ENCODE peak calls at places on chromosomes 2 and 18, in eight cellular contexts. One of them, this sample, is unnamed. For H3K4me1, the result is how much of the 10 kb centered on the place peaks cover.

GRCh38 chr2:217916504-217917254 is 86.1 kb downstream of the TNS1 start:
- DNase-seq in endodermal cell: no peak
- DNase-seq in IMR-90: no peak
- DNase-seq in mammary epithelial cell: no peak
- DNase-seq in mesendoderm: no peak
- DNase-seq in neuronal stem cell: no peak
- DNase-seq in fibroblast of lung: no peak
- DNase-seq in neural progenitor cell: no peak
- DNase-seq in this sample: no peak

GRCh38 chr2:172213116-172213515 is 110.4 kb upstream of the DLX2 start:
- DNase-seq in fibroblast of lung: no peak
- DNase-seq in endodermal cell: no peak
- DNase-seq in IMR-90: no peak
- DNase-seq in mesendoderm: no peak
- DNase-seq in neural progenitor cell: no peak
- DNase-seq in neuronal stem cell: no peak
- DNase-seq in mammary epithelial cell: no peak
- DNase-seq in this sample: no peak

GRCh38 chr2:152585830-152586484 is 131.3 kb downstream of the PRPF40A start:
- DNase-seq in fibroblast of lung: peak
- DNase-seq in mesendoderm: no peak
- DNase-seq in mammary epithelial cell: peak
- DNase-seq in IMR-90: peak
- DNase-seq in neuronal stem cell: no peak
- DNase-seq in neural progenitor cell: no peak
- DNase-seq in endodermal cell: no peak
- DNase-seq in this sample: peak

GRCh38 chr18:49340446-49340845 is 120.0 kb downstream of the DYM start:
- DNase-seq in endodermal cell: no peak
- DNase-seq in IMR-90: peak
- DNase-seq in mesendoderm: peak
- DNase-seq in neural progenitor cell: no peak
- DNase-seq in neuronal stem cell: no peak
- DNase-seq in fibroblast of lung: peak
- DNase-seq in mammary epithelial cell: peak
- DNase-seq in this sample: peak

GRCh38 chr2:65397122-65397521 is 35.3 kb downstream of the SPRED2 start:
- DNase-seq in neural progenitor cell: no peak
- DNase-seq in mesendoderm: no peak
- DNase-seq in neuronal stem cell: no peak
- DNase-seq in mammary epithelial cell: no peak
- DNase-seq in endodermal cell: no peak
- DNase-seq in IMR-90: peak
- DNase-seq in fibroblast of lung: peak
- DNase-seq in this sample: peak

GRCh38 chr2:191064590-191064989 is 50.6 kb upstream of the STAT1 start:
- DNase-seq in endodermal cell: no peak
- DNase-seq in IMR-90: no peak
- DNase-seq in mammary epithelial cell: no peak
- DNase-seq in mesendoderm: no peak
- DNase-seq in fibroblast of lung: no peak
- DNase-seq in neural progenitor cell: no peak
- DNase-seq in neuronal stem cell: no peak
- DNase-seq in this sample: no peak

GRCh38 chr2:242056026-242056425 is 186.5 kb downstream of the RTP5 start:
- DNase-seq in neural progenitor cell: no peak
- DNase-seq in mesendoderm: no peak
- DNase-seq in endodermal cell: no peak
- DNase-seq in mammary epithelial cell: no peak
- DNase-seq in neuronal stem cell: no peak
- DNase-seq in IMR-90: no peak
- DNase-seq in fibroblast of lung: no peak
- DNase-seq in this sample: no peak

GRCh38 chr2:196137271-196137670 is 34.1 kb downstream of the STK17B start:
- DNase-seq in neural progenitor cell: no peak
- DNase-seq in mammary epithelial cell: no peak
- DNase-seq in fibroblast of lung: peak
- DNase-seq in IMR-90: peak
- DNase-seq in mesendoderm: peak
- DNase-seq in endodermal cell: no peak
- DNase-seq in neuronal stem cell: no peak
- DNase-seq in this sample: no peak

GRCh38 chr18:63342206-63342605 is 22.6 kb upstream of the BCL2 start:
- DNase-seq in neural progenitor cell: peak
- DNase-seq in mesendoderm: peak
- DNase-seq in fibroblast of lung: peak
- DNase-seq in endodermal cell: peak
- DNase-seq in mammary epithelial cell: no peak
- DNase-seq in neuronal stem cell: no peak
- DNase-seq in IMR-90: peak
- DNase-seq in this sample: peak

GRCh38 chr2:8076453-8077284 is 605.2 kb upstream of the ID2 start:
- DNase-seq in neuronal stem cell: no peak
- DNase-seq in endodermal cell: no peak
- DNase-seq in fibroblast of lung: no peak
- DNase-seq in mammary epithelial cell: no peak
- DNase-seq in IMR-90: no peak
- DNase-seq in mesendoderm: no peak
- DNase-seq in neural progenitor cell: no peak
- DNase-seq in this sample: no peak

GRCh38 chr2:161415041-161415440 is 1.1 kb upstream of the TBR1 start:
- DNase-seq in mesendoderm: peak
- DNase-seq in neural progenitor cell: peak
- DNase-seq in fibroblast of lung: no peak
- DNase-seq in neuronal stem cell: peak
- DNase-seq in endodermal cell: peak
- DNase-seq in IMR-90: no peak
- DNase-seq in mammary epithelial cell: no peak
- DNase-seq in this sample: no peak

GRCh38 chr2:70684846-70685622 is 83.0 kb downstream of the ADD2 start:
- DNase-seq in mesendoderm: no peak
- DNase-seq in neural progenitor cell: no peak
- DNase-seq in IMR-90: no peak
- DNase-seq in mammary epithelial cell: no peak
- DNase-seq in fibroblast of lung: no peak
- DNase-seq in neuronal stem cell: no peak
- DNase-seq in endodermal cell: peak
- DNase-seq in this sample: no peak

GRCh38 chr2:227748079-227748478 is 2.4 kb downstream of the SCYGR8 start:
- DNase-seq in neuronal stem cell: no peak
- DNase-seq in endodermal cell: peak
- DNase-seq in IMR-90: no peak
- DNase-seq in mammary epithelial cell: no peak
- DNase-seq in neural progenitor cell: peak
- DNase-seq in fibroblast of lung: no peak
- DNase-seq in mesendoderm: peak
- DNase-seq in this sample: no peak

GRCh38 chr18:2932247-2933181 is 80.4 kb downstream of the LPIN2 start:
- DNase-seq in fibroblast of lung: peak
- DNase-seq in mesendoderm: peak
- DNase-seq in neuronal stem cell: peak
- DNase-seq in neural progenitor cell: peak
- DNase-seq in endodermal cell: peak
- DNase-seq in IMR-90: peak
- DNase-seq in mammary epithelial cell: peak
- DNase-seq in this sample: peak

GRCh38 chr2:160033732-160034392 is 28.6 kb downstream of the PLA2R1 start:
- DNase-seq in neuronal stem cell: no peak
- DNase-seq in neural progenitor cell: no peak
- DNase-seq in mammary epithelial cell: no peak
- DNase-seq in endodermal cell: no peak
- DNase-seq in IMR-90: peak
- DNase-seq in fibroblast of lung: peak
- DNase-seq in mesendoderm: no peak
- DNase-seq in this sample: peak

GRCh38 chr2:190507135-190507534 is 27.4 kb downstream of the NEMP2 start:
- DNase-seq in fibroblast of lung: no peak
- DNase-seq in endodermal cell: no peak
- DNase-seq in neuronal stem cell: no peak
- DNase-seq in neural progenitor cell: no peak
- DNase-seq in IMR-90: no peak
- DNase-seq in mammary epithelial cell: no peak
- DNase-seq in mesendoderm: no peak
- DNase-seq in this sample: no peak

GRCh38 chr2:37588316-37588777 is 83.1 kb downstream of the CDC42EP3 start:
- DNase-seq in mesendoderm: no peak
- DNase-seq in IMR-90: peak
- DNase-seq in endodermal cell: no peak
- DNase-seq in fibroblast of lung: peak
- DNase-seq in neural progenitor cell: no peak
- DNase-seq in neuronal stem cell: no peak
- DNase-seq in mammary epithelial cell: peak
- DNase-seq in this sample: no peak

GRCh38 chr2:195660265-195660890 is 3.4 kb downstream of the SLC39A10 start:
- DNase-seq in IMR-90: peak
- DNase-seq in neural progenitor cell: peak
- DNase-seq in fibroblast of lung: peak
- DNase-seq in mammary epithelial cell: peak
- DNase-seq in mesendoderm: peak
- DNase-seq in neuronal stem cell: peak
- DNase-seq in endodermal cell: peak
- DNase-seq in this sample: peak

GRCh38 chr18:50281972-50282520 is 723 bp upstream of the MBD1 start:
- DNase-seq in fibroblast of lung: no peak
- DNase-seq in mammary epithelial cell: no peak
- DNase-seq in IMR-90: no peak
- DNase-seq in neuronal stem cell: no peak
- DNase-seq in neural progenitor cell: no peak
- DNase-seq in endodermal cell: no peak
- DNase-seq in mesendoderm: no peak
- DNase-seq in this sample: no peak

DNA sequence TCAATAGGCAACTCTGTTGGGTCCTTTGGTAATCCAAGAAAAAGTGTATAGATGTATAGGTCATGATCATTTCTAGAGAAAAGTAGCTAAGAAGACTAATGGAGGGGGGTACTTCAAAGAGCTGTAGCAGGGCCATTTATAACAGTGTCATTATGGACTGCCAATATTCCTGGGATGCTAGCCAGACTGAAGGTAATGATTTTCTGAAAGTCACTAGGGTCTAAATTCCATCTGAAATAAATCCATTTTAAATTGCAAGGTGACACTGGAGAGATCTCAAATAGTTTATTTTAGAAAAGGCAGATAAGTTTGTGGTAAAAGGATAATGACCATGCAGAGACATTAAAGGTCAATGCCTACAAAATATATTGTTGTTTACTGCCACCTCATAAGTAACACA is 4.5 kb upstream of the SPC25 start:
- DNase-seq in endodermal cell: no peak
- DNase-seq in neural progenitor cell: no peak
- DNase-seq in neuronal stem cell: no peak
- DNase-seq in mammary epithelial cell: no peak
- DNase-seq in IMR-90: no peak
- DNase-seq in mesendoderm: no peak
- DNase-seq in fibroblast of lung: no peak
- DNase-seq in this sample: no peak
- H3K4me1 ChIP-seq in endodermal cell: under half
- H3K4me1 ChIP-seq in neural progenitor cell: under half
- H3K4me1 ChIP-seq in neuronal stem cell: under half
- H3K4me1 ChIP-seq in mammary epithelial cell: under half
- H3K4me1 ChIP-seq in IMR-90: under half
- H3K4me1 ChIP-seq in mesendoderm: under half
- H3K4me1 ChIP-seq in fibroblast of lung: under half
- H3K4me1 ChIP-seq in this sample: under half

GRCh38 chr18:37539236-37539635 is 26.4 kb downstream of the CELF4 start:
- DNase-seq in endodermal cell: no peak
- DNase-seq in neural progenitor cell: no peak
- DNase-seq in mesendoderm: peak
- DNase-seq in fibroblast of lung: no peak
- DNase-seq in mammary epithelial cell: no peak
- DNase-seq in neuronal stem cell: no peak
- DNase-seq in IMR-90: no peak
- DNase-seq in this sample: no peak
- H3K4me3 ChIP-seq in endodermal cell: no peak
- H3K4me3 ChIP-seq in neural progenitor cell: no peak
- H3K4me3 ChIP-seq in mesendoderm: no peak
- H3K4me3 ChIP-seq in fibroblast of lung: no peak
- H3K4me3 ChIP-seq in mammary epithelial cell: no peak
- H3K4me3 ChIP-seq in neuronal stem cell: peak
- H3K4me3 ChIP-seq in IMR-90: no peak
- H3K4me3 ChIP-seq in this sample: no peak

GRCh38 chr2:188599140-188599539 is 307.5 kb downstream of the GULP1 start:
- DNase-seq in IMR-90: peak
- DNase-seq in neural progenitor cell: no peak
- DNase-seq in mammary epithelial cell: no peak
- DNase-seq in fibroblast of lung: peak
- DNase-seq in endodermal cell: no peak
- DNase-seq in mesendoderm: no peak
- DNase-seq in neuronal stem cell: no peak
- DNase-seq in this sample: no peak

GRCh38 chr2:188598551-188598950 is 306.9 kb downstream of the GULP1 start:
- DNase-seq in IMR-90: no peak
- DNase-seq in mammary epithelial cell: no peak
- DNase-seq in fibroblast of lung: peak
- DNase-seq in endodermal cell: no peak
- DNase-seq in neuronal stem cell: no peak
- DNase-seq in neural progenitor cell: no peak
- DNase-seq in mesendoderm: no peak
- DNase-seq in this sample: no peak

GRCh38 chr2:188601927-188602326 is 310.3 kb downstream of the GULP1 start:
- DNase-seq in mammary epithelial cell: no peak
- DNase-seq in endodermal cell: no peak
- DNase-seq in fibroblast of lung: peak
- DNase-seq in mesendoderm: no peak
- DNase-seq in neural progenitor cell: no peak
- DNase-seq in neuronal stem cell: no peak
- DNase-seq in IMR-90: peak
- DNase-seq in this sample: no peak

GRCh38 chr2:188601391-188601790 is 309.7 kb downstream of the GULP1 start:
- DNase-seq in mammary epithelial cell: no peak
- DNase-seq in IMR-90: no peak
- DNase-seq in neuronal stem cell: peak
- DNase-seq in fibroblast of lung: peak
- DNase-seq in endodermal cell: no peak
- DNase-seq in mesendoderm: no peak
- DNase-seq in neural progenitor cell: peak
- DNase-seq in this sample: no peak

GRCh38 chr2:188600536-188601210 is 309.0 kb downstream of the GULP1 start:
- DNase-seq in IMR-90: peak
- DNase-seq in fibroblast of lung: peak
- DNase-seq in neural progenitor cell: no peak
- DNase-seq in mesendoderm: no peak
- DNase-seq in neuronal stem cell: no peak
- DNase-seq in mammary epithelial cell: no peak
- DNase-seq in endodermal cell: no peak
- DNase-seq in this sample: peak
- H3K9ac ChIP-seq in IMR-90: no peak
- H3K9ac ChIP-seq in fibroblast of lung: no peak
- H3K9ac ChIP-seq in neural progenitor cell: no peak
- H3K9ac ChIP-seq in mesendoderm: no peak
- H3K9ac ChIP-seq in neuronal stem cell: no peak
- H3K9ac ChIP-seq in mammary epithelial cell: no peak
- H3K9ac ChIP-seq in endodermal cell: no peak
- H3K9ac ChIP-seq in this sample: no peak

DNA sequence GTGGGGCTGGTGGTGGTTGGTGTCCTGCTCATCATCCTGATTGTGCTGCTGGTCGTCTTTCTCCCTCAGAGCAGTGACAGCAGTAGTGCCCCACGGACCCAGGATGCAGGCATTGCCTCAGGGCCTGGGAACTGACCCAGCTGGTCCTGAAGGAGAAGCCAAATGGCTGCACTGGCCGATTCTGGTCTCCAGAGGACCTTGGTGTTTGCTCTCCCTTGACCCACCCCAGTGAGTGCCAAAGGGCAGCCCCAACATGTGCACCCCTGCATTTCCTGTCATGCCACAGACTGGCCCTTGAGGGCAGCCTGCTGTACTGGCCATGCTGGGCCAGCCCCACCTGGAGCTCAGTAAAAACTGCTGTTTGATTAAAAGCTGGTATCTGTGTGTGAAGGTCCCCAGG is 2.5 kb upstream of the RNF181 start:
- DNase-seq in mammary epithelial cell: no peak
- DNase-seq in mesendoderm: no peak
- DNase-seq in IMR-90: no peak
- DNase-seq in neural progenitor cell: no peak
- DNase-seq in fibroblast of lung: no peak
- DNase-seq in endodermal cell: no peak
- DNase-seq in neuronal stem cell: no peak
- DNase-seq in this sample: no peak
- H3K4me1 ChIP-seq in mammary epithelial cell: under half
- H3K4me1 ChIP-seq in mesendoderm: under half
- H3K4me1 ChIP-seq in IMR-90: under half
- H3K4me1 ChIP-seq in neural progenitor cell: under half
- H3K4me1 ChIP-seq in fibroblast of lung: under half
- H3K4me1 ChIP-seq in endodermal cell: under half
- H3K4me1 ChIP-seq in neuronal stem cell: under half
- H3K4me1 ChIP-seq in this sample: under half

This sample was measured in adipocyte.